ENCODE peak calls at places on chromosomes 6 and 20, in nine cellular contexts. H is GM13976; N is non-pigmented ciliary epithelial cell; U is stimulated activated CD4-positive, alpha-beta T cell treated with anti-CD3 and anti-CD28 coated beads, Interleukin-12 subunit alpha, Interleukin-12 subunit beta, amount 100 ng/mL, for 4 hours; J is activated CD8-positive, alpha-beta memory T cell treated with anti-CD3 and anti-CD28 coated beads, Interleukin-2, amount 50 U/mL, for 48 hours; A is right cardiac atrium; T is GM23248; X is brain microvascular endothelial cell; O is astrocyte of the spinal cord. V is an unnamed sample.

GRCh38 chr20:45098096-45098773 is 2.7 kb downstream of the KCNS1 start:
- DNase-seq in H (no peak), N (no peak), U (no peak), J (peak), A (no peak), T (peak), X (peak), O (peak), V (peak)

GRCh38 chr20:47274449-47275108 is 81.9 kb downstream of the ZMYND8 start:
- DNase-seq in H (peak), N (peak), U (no peak), J (no peak), A (no peak), T (peak), X (peak), O (peak), V (peak)

GRCh38 chr6:9140861-9141534 is 705.7 kb upstream of the SLC35B3 start:
- DNase-seq in H (no peak), N (no peak), U (no peak), J (no peak), A (no peak), T (peak), X (no peak), O (peak), V (no peak)

GRCh38 chr20:48965189-48965910 is 43.8 kb downstream of the ARFGEF2 start:
- DNase-seq in H (no peak), N (no peak), U (no peak), J (no peak), A (no peak), T (peak), X (no peak), O (peak), V (no peak)

GRCh38 chr6:14811760-14812428 is 434.0 kb upstream of the JARID2 start:
- DNase-seq in H (no peak), N (peak), U (no peak), J (no peak), A (no peak), T (peak), X (peak), O (peak), V (no peak)

GRCh38 chr20:21706345-21707195 is 1.1 kb downstream of the PAX1 start:
- DNase-seq in H (no peak), N (no peak), U (no peak), J (no peak), A (no peak), T (no peak), X (no peak), O (no peak), V (no peak)

GRCh38 chr6:25130518-25130917 is 148.7 kb upstream of the CARMIL1 start:
- DNase-seq in H (no peak), N (no peak), U (no peak), J (no peak), A (no peak), T (no peak), X (no peak), O (no peak), V (no peak)

GRCh38 chr6:14682821-14683220 is 563.0 kb upstream of the JARID2 start:
- DNase-seq in H (no peak), N (no peak), U (no peak), J (no peak), A (no peak), T (peak), X (no peak), O (peak), V (peak)

GRCh38 chr20:63858393-63859165 is 2.7 kb upstream of the ABHD16B start:
- DNase-seq in H (peak), N (no peak), U (no peak), J (no peak), A (peak), T (peak), X (peak), O (peak), V (no peak)

GRCh38 chr6:16524380-16524707 is 236.9 kb downstream of the ATXN1 start:
- DNase-seq in H (no peak), N (peak), U (no peak), J (no peak), A (no peak), T (peak), X (peak), O (peak), V (no peak)

GRCh38 chr6:91708534-91708933 is 1121.7 kb upstream of the MAP3K7 start:
- DNase-seq in H (no peak), N (no peak), U (no peak), J (no peak), A (no peak), T (no peak), X (no peak), O (no peak), V (no peak)

GRCh38 chr6:27452496-27452897 is 20.4 kb downstream of the ZNF184 start:
- DNase-seq in H (no peak), N (no peak), U (no peak), J (no peak), A (no peak), T (peak), X (peak), O (peak), V (no peak)

GRCh38 chr20:6164421-6165341 is 41.9 kb upstream of the FERMT1 start:
- DNase-seq in H (no peak), N (no peak), U (no peak), J (no peak), A (peak), T (peak), X (no peak), O (peak), V (no peak)

GRCh38 chr6:2979819-2980464 is 8.6 kb upstream of the SERPINB6 start:
- DNase-seq in H (no peak), N (no peak), U (no peak), J (peak), A (no peak), T (peak), X (no peak), O (no peak), V (no peak)